ENCODE peak calls at places on chromosomes 6 and 20, in seven cellular contexts. E is right lobe of liver, N is fibroblast of pulmonary artery, I is H1, F is A673, G is GM20000, M is heart left ventricle. W is an unnamed sample.

GRCh38 chr6:106056060-106056737 is 29.9 kb upstream of the PRDM1 start:
- DNase-seq in E (no peak), N (no peak), I (no peak), F (no peak), G (no peak), M (no peak), W (no peak)

GRCh38 chr20:41551011-41551705 is 67.0 kb downstream of the CHD6 start:
- DNase-seq in E (no peak), N (no peak), I (no peak), F (no peak), G (peak), M (no peak), W (peak)

GRCh38 chr6:134097114-134097707 is 44.8 kb upstream of the SLC2A12 start:
- DNase-seq in E (peak), N (peak), I (no peak), F (peak), G (peak), M (peak), W (peak)

GRCh38 chr20:57999465-58000111 is 228.9 kb downstream of the ANKRD60 start:
- DNase-seq in E (no peak), N (no peak), I (no peak), F (no peak), G (no peak), M (peak), W (no peak)

GRCh38 chr6:56954389-56955170 is at the start of gene BEND6:
- DNase-seq in E (no peak), N (peak), I (peak), F (peak), G (peak), M (no peak), W (peak)

GRCh38 chr20:36331182-36331581 is 25.0 kb downstream of the DLGAP4 start:
- DNase-seq in E (no peak), N (no peak), I (no peak), F (no peak), G (no peak), M (no peak), W (no peak)

GRCh38 chr6:161369339-161369738 is 95.5 kb upstream of the AGPAT4 start:
- DNase-seq in E (no peak), N (peak), I (no peak), F (no peak), G (no peak), M (no peak), W (no peak)

GRCh38 chr20:1377984-1378742 is 14.7 kb downstream of the FKBP1A start:
- DNase-seq in E (peak), N (no peak), I (no peak), F (no peak), G (no peak), M (no peak), W (no peak)

GRCh38 chr20:37327748-37328147 is 18.2 kb upstream of the SRC start:
- DNase-seq in E (no peak), N (peak), I (no peak), F (no peak), G (no peak), M (no peak), W (no peak)

GRCh38 chr20:2163312-2163711 is 61.7 kb downstream of the STK35 start:
- DNase-seq in E (no peak), N (no peak), I (no peak), F (no peak), G (no peak), M (no peak), W (no peak)

GRCh38 chr6:46118836-46119235 is 11.0 kb upstream of the ENPP4 start:
- DNase-seq in E (no peak), N (no peak), I (no peak), F (no peak), G (no peak), M (no peak), W (no peak)

GRCh38 chr6:22880686-22881433 is 311.5 kb downstream of the HDGFL1 start:
- DNase-seq in E (no peak), N (peak), I (no peak), F (peak), G (no peak), M (no peak), W (no peak)

GRCh38 chr20:13817342-13817741 is 32.5 kb downstream of the NDUFAF5 start:
- DNase-seq in E (no peak), N (no peak), I (no peak), F (no peak), G (no peak), M (no peak), W (no peak)

GRCh38 chr6:82015043-82015442 is 232.5 kb downstream of the IBTK start:
- DNase-seq in E (no peak), N (no peak), I (no peak), F (no peak), G (no peak), M (no peak), W (no peak)

GRCh38 chr20:17611540-17612286 is 41.8 kb downstream of the DSTN start:
- DNase-seq in E (no peak), N (no peak), I (no peak), F (no peak), G (no peak), M (no peak), W (peak)
- TF ChIP-seq CTCF in E (peak), N (peak), I (peak), F (no peak), G (no peak), M (no peak), W (no peak)

DNA sequence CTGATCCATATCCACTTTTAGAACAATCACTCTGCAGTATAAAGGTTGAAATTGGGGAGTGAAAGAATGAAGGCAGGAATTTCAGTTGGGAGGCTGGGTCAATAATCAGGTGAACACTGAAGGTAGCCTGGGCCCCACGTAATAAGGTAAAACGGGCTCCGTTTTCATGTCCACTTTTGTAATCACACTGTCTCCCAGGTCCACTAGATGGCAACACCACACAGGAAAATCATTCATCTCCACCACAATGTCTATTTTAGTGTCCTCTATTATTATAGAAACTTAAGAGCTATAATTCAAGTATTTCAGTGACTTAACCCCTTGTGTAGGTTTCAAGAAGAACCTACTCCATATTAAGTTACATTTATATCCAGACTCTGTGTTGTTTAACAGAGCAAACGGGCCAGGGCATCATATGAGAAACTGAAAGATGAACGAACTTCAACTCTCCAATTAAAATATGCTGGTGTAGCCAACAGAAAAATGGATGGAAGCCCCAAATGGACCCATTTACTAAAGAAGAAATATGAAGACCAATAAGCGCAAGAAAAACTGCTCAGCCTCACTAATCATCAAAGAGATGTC is 45.9 kb upstream of the MC3R start:
- DNase-seq in E (no peak), N (peak), I (no peak), F (no peak), G (peak), M (no peak), W (no peak)
- TF ChIP-seq CTCF in E (peak), N (peak), I (peak), F (peak), G (no peak), M (peak), W (peak)

GRCh38 chr6:100261486-100261885 is 203.2 kb downstream of the SIM1 start:
- DNase-seq in E (no peak), N (no peak), I (no peak), F (no peak), G (no peak), M (no peak), W (no peak)

GRCh38 chr6:100255701-100256100 is 209.0 kb downstream of the SIM1 start:
- DNase-seq in E (no peak), N (no peak), I (no peak), F (no peak), G (no peak), M (no peak), W (no peak)

GRCh38 chr6:100260584-100260983 is 204.1 kb downstream of the SIM1 start:
- DNase-seq in E (no peak), N (peak), I (no peak), F (no peak), G (no peak), M (no peak), W (no peak)

GRCh38 chr6:100258752-100259151 is 206.0 kb downstream of the SIM1 start:
- DNase-seq in E (no peak), N (no peak), I (no peak), F (no peak), G (no peak), M (no peak), W (no peak)

GRCh38 chr6:100257661-100258395 is 206.9 kb downstream of the SIM1 start:
- DNase-seq in E (no peak), N (peak), I (no peak), F (peak), G (peak), M (no peak), W (peak)
- TF ChIP-seq CTCF in E (no peak), N (peak), I (no peak), F (peak), G (no peak), M (no peak), W (no peak)

GRCh38 chr20:51160821-51161220 is 137.9 kb upstream of the KCNG1 start:
- DNase-seq in E (no peak), N (no peak), I (no peak), F (no peak), G (no peak), M (no peak), W (no peak)

GRCh38 chr20:51158226-51158625 is 135.3 kb upstream of the KCNG1 start:
- DNase-seq in E (no peak), N (no peak), I (no peak), F (no peak), G (no peak), M (no peak), W (no peak)

GRCh38 chr20:51156796-51157119 is 133.9 kb upstream of the KCNG1 start:
- DNase-seq in E (no peak), N (no peak), I (no peak), F (peak), G (no peak), M (no peak), W (no peak)

GRCh38 chr20:51160011-51160410 is 137.1 kb upstream of the KCNG1 start:
- DNase-seq in E (no peak), N (no peak), I (no peak), F (no peak), G (no peak), M (no peak), W (no peak)

DNA sequence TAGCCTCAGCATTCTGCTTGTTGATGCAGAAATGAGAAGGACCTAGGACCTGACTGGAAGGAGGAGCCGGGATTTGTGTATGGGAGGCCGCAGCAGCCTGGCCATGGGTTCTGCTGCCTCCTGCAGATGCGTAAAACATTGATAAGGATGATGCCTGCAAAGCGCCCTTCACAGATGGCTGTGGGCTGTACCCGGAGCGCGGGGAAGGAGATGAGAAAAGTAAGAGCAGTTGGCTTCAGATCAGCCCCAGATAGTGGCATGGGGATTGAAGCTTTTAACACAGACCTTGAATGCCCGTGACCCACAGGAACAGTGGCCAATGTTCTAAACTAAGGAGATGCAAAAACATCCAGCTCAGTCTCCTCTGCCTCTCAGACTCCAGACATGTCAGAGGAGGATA is 136.4 kb upstream of the KCNG1 start:
- DNase-seq in E (no peak), N (no peak), I (no peak), F (no peak), G (no peak), M (no peak), W (no peak)
- TF ChIP-seq CTCF in E (no peak), N (no peak), I (no peak), F (no peak), G (no peak), M (no peak), W (no peak)

GRCh38 chr6:111662794-111663231 is 57.1 kb upstream of the TRAF3IP2 start:
- DNase-seq in E (no peak), N (no peak), I (no peak), F (no peak), G (no peak), M (no peak), W (no peak)

GRCh38 chr6:111663232-111663631 is 57.6 kb upstream of the TRAF3IP2 start:
- DNase-seq in E (no peak), N (no peak), I (no peak), F (no peak), G (no peak), M (no peak), W (no peak)

GRCh38 chr6:111660531-111660930 is 54.9 kb upstream of the TRAF3IP2 start:
- DNase-seq in E (no peak), N (no peak), I (no peak), F (no peak), G (no peak), M (no peak), W (no peak)

GRCh38 chr6:111662192-111662793 is 56.6 kb upstream of the TRAF3IP2 start:
- DNase-seq in E (no peak), N (peak), I (no peak), F (no peak), G (no peak), M (no peak), W (no peak)

GRCh38 chr6:111661541-111662041 is 55.9 kb upstream of the TRAF3IP2 start:
- DNase-seq in E (peak), N (no peak), I (peak), F (no peak), G (no peak), M (no peak), W (no peak)
- TF ChIP-seq CTCF in E (no peak), N (no peak), I (no peak), F (no peak), G (no peak), M (no peak), W (no peak)

GRCh38 chr6:84762941-84763396 is 1.4 kb downstream of the TBX18 start:
- DNase-seq in E (no peak), N (no peak), I (no peak), F (peak), G (no peak), M (no peak), W (no peak)

GRCh38 chr6:84766118-84766683 is 1.8 kb upstream of the TBX18 start:
- DNase-seq in E (no peak), N (peak), I (no peak), F (no peak), G (no peak), M (no peak), W (no peak)

GRCh38 chr6:84762220-84762940 is 2.0 kb downstream of the TBX18 start:
- DNase-seq in E (no peak), N (peak), I (no peak), F (peak), G (peak), M (no peak), W (no peak)

GRCh38 chr6:84763397-84764331 is 734 bp downstream of the TBX18 start:
- DNase-seq in E (no peak), N (peak), I (no peak), F (peak), G (no peak), M (peak), W (no peak)

DNA sequence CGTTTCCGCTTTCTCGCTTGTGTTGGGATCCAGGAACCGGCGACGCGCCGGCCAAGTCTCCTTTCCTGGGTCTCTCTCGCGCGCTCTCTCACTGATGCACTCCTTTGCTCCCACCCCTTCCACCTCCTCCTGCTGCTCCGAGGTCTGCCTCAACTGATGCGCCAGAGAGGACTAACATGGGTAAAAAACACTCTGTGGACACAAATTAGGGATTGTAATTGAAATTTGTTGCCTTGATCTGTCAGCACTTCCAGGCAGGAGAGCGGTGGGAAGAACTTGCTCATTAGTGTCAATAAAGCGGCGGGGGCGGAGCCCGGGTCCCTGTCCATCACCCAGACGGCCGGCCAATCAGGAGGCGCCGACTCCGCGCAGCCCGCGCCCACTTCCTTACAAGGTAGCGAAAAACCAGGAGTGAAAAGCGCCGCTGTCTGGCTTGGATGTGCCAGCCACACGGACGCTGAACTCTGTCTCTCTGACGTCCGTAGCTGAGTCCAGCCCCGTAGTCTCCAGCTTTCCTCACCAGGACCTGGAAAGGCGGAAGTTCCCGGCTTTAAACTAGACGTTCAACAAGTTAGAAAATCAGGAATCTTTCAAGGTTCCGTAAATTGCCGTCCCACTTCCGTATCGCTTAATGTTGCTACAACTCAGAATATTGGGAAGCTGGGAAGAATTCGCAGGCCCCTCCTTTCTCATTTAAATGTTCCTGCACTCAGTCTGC is at the start of gene TBX18:
- DNase-seq in E (peak), N (peak), I (peak), F (peak), G (no peak), M (peak), W (no peak)
- TF ChIP-seq CTCF in E (no peak), N (peak), I (no peak), F (peak), G (no peak), M (no peak), W (no peak)